ENCODE peak calls at places on chromosomes 6 and 20, in six cellular contexts. Y, S, J, C, N and V are unnamed samples.

GRCh38 chr6:1580109-1580508 is 29.6 kb upstream of the FOXC1 start:
- DNase-seq in J (peak; percentile 16), N (no peak), C (no peak), Y (no peak), S (no peak), V (no peak)

GRCh38 chr6:12119085-12119588 is 107.0 kb downstream of the HIVEP1 start:
- DNase-seq in J (no peak), N (peak; percentile 56), S (no peak), C (no peak), Y (no peak), V (peak; percentile 26)

GRCh38 chr6:162377735-162378134 is 349.8 kb downstream of the PRKN start:
- DNase-seq in N (no peak), S (no peak), Y (peak; percentile 49), J (no peak), C (no peak), V (no peak)

GRCh38 chr6:38604700-38605099 is 35.0 kb downstream of the BTBD9 start:
- DNase-seq in C (no peak), J (peak; percentile 36), Y (no peak), N (no peak), S (no peak), V (no peak)

GRCh38 chr6:41462980-41463930 is 82.9 kb upstream of the FOXP4 start:
- DNase-seq in C (peak; percentile 85), N (peak; percentile 62), Y (peak; percentile 76), S (no peak), J (peak; percentile 72), V (peak; percentile 83)

GRCh38 chr6:42166444-42167141 is 6.6 kb upstream of the GUCA1A start:
- DNase-seq in N (peak; percentile 75), J (peak; percentile 59), Y (peak; percentile 68), S (peak; percentile 87), C (peak; percentile 76), V (peak; percentile 90)

GRCh38 chr6:56282391-56282790 is 35.0 kb upstream of the COL21A1 start:
- DNase-seq in N (no peak), S (no peak), C (no peak), Y (no peak), J (no peak), V (no peak)

GRCh38 chr6:32886674-32887383 is 32.8 kb downstream of the PSMB9 start:
- DNase-seq in N (no peak), J (peak; percentile 84), S (no peak), C (no peak), Y (no peak), V (no peak)

GRCh38 chr6:109484161-109484560 is 1.1 kb upstream of the ZBTB24 start:
- DNase-seq in N (no peak), C (no peak), Y (no peak), S (no peak), J (no peak), V (no peak)

GRCh38 chr20:1212607-1213396 is 9.5 kb downstream of the C20orf202 start:
- DNase-seq in Y (peak; percentile 72), N (peak; percentile 58), J (peak; percentile 68), S (peak; percentile 90), C (peak; percentile 73), V (peak; percentile 62)

GRCh38 chr20:41330343-41330720 is 10.3 kb upstream of the LPIN3 start:
- DNase-seq in N (no peak), C (no peak), S (no peak), Y (no peak), J (peak; percentile 50), V (no peak)

GRCh38 chr6:2970753-2971419 is 481 bp downstream of the SERPINB6 start:
- DNase-seq in N (peak; percentile 58), J (peak; percentile 30), C (peak; percentile 78), Y (peak; percentile 81), S (peak; percentile 64), V (peak; percentile 58)

GRCh38 chr6:85473748-85474147 is 23.9 kb downstream of the NT5E start:
- DNase-seq in S (no peak), Y (no peak), J (no peak), N (no peak), C (no peak), V (no peak)

GRCh38 chr6:144581807-144582537 is 296.8 kb downstream of the UTRN start:
- DNase-seq in J (peak; percentile 38), N (no peak), S (peak; percentile 63), C (no peak), Y (no peak), V (peak; percentile 1)

GRCh38 chr6:166989427-166990034 is 9.7 kb upstream of the CEP43 start:
- DNase-seq in C (no peak), N (peak; percentile 71), Y (no peak), J (no peak), S (peak; percentile 9), V (peak; percentile 4)

GRCh38 chr6:14743465-14744211 is 502.2 kb upstream of the JARID2 start:
- DNase-seq in J (peak; percentile 99), N (no peak), C (peak; percentile 66), S (no peak), Y (no peak), V (peak; percentile 81)

GRCh38 chr6:19804362-19805145 is 32.6 kb upstream of the ID4 start:
- DNase-seq in J (peak; percentile 96), N (no peak), C (peak; percentile 95), S (peak; percentile 98), Y (peak; percentile 96), V (peak; percentile 98)

GRCh38 chr6:115972679-115973078 is 88.0 kb downstream of the FRK start:
- DNase-seq in C (no peak), N (no peak), J (no peak), Y (no peak), S (no peak), V (no peak)

GRCh38 chr6:115971785-115972184 is 88.9 kb downstream of the FRK start:
- DNase-seq in Y (no peak), J (no peak), S (no peak), C (no peak), N (no peak), V (no peak)

GRCh38 chr6:115969930-115970273 is 90.8 kb downstream of the FRK start:
- DNase-seq in C (no peak), J (no peak), Y (no peak), S (no peak), N (no peak), V (no peak)

DNA sequence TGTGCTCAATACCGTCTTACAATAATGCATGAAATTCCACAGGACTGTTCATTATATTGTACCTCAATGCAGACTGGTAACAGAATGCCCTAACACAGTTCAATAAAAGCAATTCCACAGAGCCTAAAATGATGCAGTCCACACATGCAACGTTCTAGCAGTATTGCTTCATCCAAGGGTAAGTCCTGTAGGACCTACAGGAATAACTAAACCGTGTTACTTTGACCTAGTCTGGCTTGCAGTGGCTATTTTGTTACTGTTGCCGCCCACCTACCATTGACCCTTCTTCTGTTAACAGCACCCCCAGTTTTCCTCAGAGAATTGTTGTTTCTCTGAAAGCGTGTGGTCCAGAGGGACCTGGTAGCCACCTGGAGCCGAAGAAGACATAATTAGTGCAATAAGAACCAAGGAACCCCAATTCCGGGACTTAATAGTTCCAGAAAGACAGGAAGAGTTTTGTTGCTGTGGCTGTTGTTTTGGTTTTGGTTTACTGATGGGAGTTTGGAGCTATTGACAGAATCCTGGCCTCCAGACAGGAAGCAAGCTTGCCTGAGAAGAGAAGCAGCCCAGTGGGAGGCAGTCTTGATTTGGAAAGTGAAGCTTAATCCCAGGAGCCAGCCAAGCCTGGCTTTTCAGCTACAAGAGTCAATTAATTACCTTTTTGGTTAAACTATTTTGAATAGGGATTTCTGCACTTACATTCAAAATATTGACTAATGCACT is 91.3 kb downstream of the FRK start:
- DNase-seq in J (peak; percentile 1), N (no peak), S (peak; percentile 77), Y (peak; percentile 49), C (no peak), V (peak; percentile 3)
- TF ChIP-seq CTCF in J (no peak), N (no peak), S (peak; percentile 13), Y (no peak), C (no peak), V (no peak)

GRCh38 chr6:68226460-68226859 is 408.6 kb upstream of the ADGRB3 start:
- DNase-seq in C (no peak), S (peak; percentile 26), N (no peak), Y (no peak), J (no peak), V (no peak)
- TF ChIP-seq CTCF in C (no peak), S (peak; percentile 77), N (no peak), Y (no peak), J (peak; percentile 50), V (no peak)

DNA sequence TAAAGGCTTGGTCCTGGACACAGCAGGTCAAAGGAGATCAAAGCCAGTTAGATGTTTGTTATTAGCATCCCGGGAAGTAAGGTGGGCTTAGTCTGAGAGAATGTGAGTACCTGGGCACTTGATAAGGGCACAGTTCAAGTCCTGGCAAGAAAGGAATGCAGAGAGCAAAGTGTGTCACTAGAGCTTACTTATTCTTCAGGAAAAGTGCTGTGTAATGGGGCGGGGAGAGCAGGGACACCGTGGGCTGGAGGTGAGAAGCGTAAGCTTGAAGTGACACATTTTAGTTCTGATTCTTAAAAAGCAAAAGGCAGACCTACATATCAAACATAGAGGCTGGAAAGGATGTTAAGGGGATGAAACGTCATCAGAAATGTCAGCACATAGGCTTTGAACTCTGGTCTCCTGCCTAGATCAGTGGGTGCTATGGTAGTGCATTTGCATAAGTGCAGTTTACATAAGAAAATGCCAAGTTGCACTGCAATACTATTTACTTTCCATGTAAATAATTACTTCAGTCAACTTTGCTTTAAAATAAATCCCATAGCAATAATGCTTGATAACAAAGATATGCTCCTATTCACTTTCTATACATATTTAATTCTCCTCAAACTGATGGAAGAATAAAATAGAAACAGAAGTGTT is 2.6 kb downstream of the SAMD5 start:
- DNase-seq in C (no peak), J (no peak), S (no peak), Y (no peak), N (no peak), V (no peak)
- TF ChIP-seq CTCF in C (no peak), J (no peak), S (no peak), Y (no peak), N (no peak), V (no peak)

GRCh38 chr20:50281831-50282591 is 91.4 kb downstream of the CEBPB start:
- DNase-seq in N (no peak), S (peak; percentile 30), J (no peak), C (no peak), Y (peak; percentile 48), V (no peak)
- TF ChIP-seq CTCF in N (no peak), S (peak; percentile 40), J (peak; percentile 43), C (no peak), Y (no peak), V (peak; percentile 35)